ENCODE peak calls at places on chromosomes 13 and 19, in seven cellular contexts. N is activated T-helper 1 cell treated with anti-CD3 and anti-CD28 coated beads, Interleukin-12 subunit alpha, Interleukin-12 subunit beta, Interleukin-2, Interleukin-4 antibody, amounts not matched to agents 30 ng/mL and 10 ng/mL and 1 ng/mL, durations not matched to agents 14 hours and 24 hours and 36 hours; J is stimulated activated CD8-positive, alpha-beta memory T cell treated with anti-CD3 and anti-CD28 coated beads, Interleukin-15, amount 100 ng/mL, for 1 hour; K is Peyer's patch; A is KG1; S is activated naive CD4-positive, alpha-beta T cell; E is activated CD4-positive, alpha-beta T cell treated with anti-CD3 and anti-CD28 coated beads, Interleukin-2, amount 50 U/mL, for 24 hours. L is an unnamed sample.

GRCh38 chr19:48874309-48875135 is 2.3 kb downstream of the PPP1R15A start:
- DNase-seq in E (no peak), A (no peak), N (no peak), K (peak), S (no peak), J (no peak), L (no peak)

GRCh38 chr19:29668746-29669609 is 3.7 kb downstream of the PLEKHF1 start:
- DNase-seq in K (no peak), A (no peak), J (no peak), N (no peak), E (no peak), S (no peak), L (no peak)

GRCh38 chr13:101736551-101736950 is 284.1 kb downstream of the ITGBL1 start:
- DNase-seq in S (no peak), A (no peak), N (no peak), E (no peak), K (no peak), J (no peak), L (no peak)

GRCh38 chr13:105918842-105919741 is 616.4 kb downstream of the EFNB2 start:
- DNase-seq in K (no peak), A (no peak), J (no peak), N (no peak), E (no peak), S (no peak), L (no peak)

GRCh38 chr19:35044317-35045117 is 3.0 kb downstream of the HPN start:
- DNase-seq in K (peak), J (peak), S (no peak), E (peak), A (peak), N (peak), L (peak)

GRCh38 chr13:46206138-46206537 is 5.6 kb upstream of the LRRC63 start:
- DNase-seq in J (no peak), K (no peak), S (no peak), E (no peak), N (no peak), A (no peak), L (no peak)

GRCh38 chr19:16070366-16070990 is 5.8 kb upstream of the TPM4 start:
- DNase-seq in A (peak), E (no peak), S (peak), J (peak), K (peak), N (peak), L (peak)

GRCh38 chr13:71864981-71865857 is 1.8 kb downstream of the DACH1 start:
- DNase-seq in E (no peak), J (no peak), S (no peak), A (no peak), K (no peak), N (no peak), L (no peak)

GRCh38 chr19:29539668-29540067 is 13.9 kb downstream of the VSTM2B start:
- DNase-seq in A (no peak), K (no peak), S (no peak), J (no peak), E (no peak), N (no peak), L (no peak)

GRCh38 chr13:25752957-25753540 is 298.8 kb downstream of the SHISA2 start:
- DNase-seq in A (peak), N (peak), K (no peak), J (no peak), S (no peak), E (no peak), L (no peak)

GRCh38 chr13:86881390-86881789 is 789.8 kb upstream of the SLITRK5 start:
- DNase-seq in K (no peak), N (no peak), E (no peak), S (no peak), J (no peak), A (no peak), L (no peak)

GRCh38 chr19:34841780-34842179 is 68.8 kb upstream of the ZNF599 start:
- DNase-seq in A (no peak), S (no peak), J (no peak), E (no peak), K (no peak), N (no peak), L (no peak)

GRCh38 chr13:44311011-44311481 is 62.6 kb upstream of the SERP2 start:
- DNase-seq in E (no peak), J (no peak), S (no peak), K (no peak), A (no peak), N (no peak), L (no peak)

GRCh38 chr13:95269756-95270155 is 31.5 kb downstream of the ABCC4 start:
- DNase-seq in N (no peak), E (no peak), K (no peak), A (no peak), S (no peak), J (no peak), L (no peak)

GRCh38 chr19:31598730-31599238 is 249.5 kb upstream of the TSHZ3 start:
- DNase-seq in E (no peak), K (no peak), A (no peak), J (no peak), S (no peak), N (no peak), L (no peak)

GRCh38 chr13:113561417-113562084 is 23.0 kb upstream of the TFDP1 start:
- DNase-seq in J (no peak), S (no peak), A (no peak), E (no peak), N (no peak), K (no peak), L (no peak)

GRCh38 chr13:43107780-43108179 is 84.4 kb downstream of the DNAJC15 start:
- DNase-seq in N (no peak), A (no peak), K (no peak), E (no peak), S (no peak), J (no peak), L (no peak)

GRCh38 chr19:53906211-53907192 is 2.6 kb upstream of the CACNG7 start:
- DNase-seq in A (no peak), N (peak), E (peak), K (peak), J (peak), S (peak), L (peak)

GRCh38 chr19:45074744-45075143 is 1.5 kb downstream of the ZNF296 start:
- DNase-seq in S (no peak), N (no peak), J (no peak), K (no peak), A (no peak), E (no peak), L (no peak)

GRCh38 chr19:29129148-29129547 is 83.8 kb downstream of the UQCRFS1 start:
- DNase-seq in E (no peak), J (no peak), K (no peak), N (no peak), A (no peak), S (no peak), L (no peak)

GRCh38 chr19:56080669-56081401 is 40.3 kb downstream of the ZNF787 start:
- DNase-seq in A (peak), K (peak), E (peak), S (peak), J (peak), N (peak), L (peak)

GRCh38 chr19:17944301-17944700 is 11.5 kb downstream of the CCDC124 start:
- DNase-seq in E (no peak), J (no peak), A (no peak), N (no peak), S (no peak), K (no peak), L (no peak)

GRCh38 chr13:86601351-86601750 is 802.1 kb upstream of the SLITRK6 start:
- DNase-seq in J (no peak), S (no peak), E (no peak), A (no peak), N (no peak), K (no peak), L (no peak)

GRCh38 chr13:44719857-44720671 is 143.9 kb upstream of the TSC22D1 start:
- DNase-seq in A (no peak), K (no peak), N (no peak), E (no peak), J (no peak), S (no peak), L (no peak)

GRCh38 chr13:49240017-49240416 is 7.7 kb upstream of the CDADC1 start:
- DNase-seq in J (peak), N (no peak), K (no peak), A (peak), E (no peak), S (no peak), L (peak)

GRCh38 chr19:48794291-48794690 is 16.5 kb downstream of the BCAT2 start:
- DNase-seq in S (no peak), J (no peak), A (no peak), K (no peak), E (no peak), N (no peak), L (no peak)

GRCh38 chr13:76440568-76440967 is 445.6 kb downstream of the KCTD12 start:
- DNase-seq in A (peak), K (no peak), J (no peak), E (no peak), N (no peak), S (no peak), L (no peak)

GRCh38 chr19:32232449-32232848 is 113.0 kb upstream of the ZNF507 start:
- DNase-seq in S (no peak), N (no peak), A (no peak), E (no peak), J (no peak), K (no peak), L (no peak)

GRCh38 chr13:51620165-51620983 is 36.1 kb downstream of the WDFY2 start:
- DNase-seq in J (no peak), A (no peak), K (no peak), S (no peak), N (no peak), E (no peak), L (no peak)

GRCh38 chr13:112767506-112768471 is 78.0 kb downstream of the ATP11A start:
- DNase-seq in K (peak), E (no peak), S (no peak), N (no peak), A (no peak), J (no peak), L (no peak)

GRCh38 chr19:45440873-45441654 is 17.3 kb upstream of the ERCC1 start:
- DNase-seq in S (no peak), K (no peak), N (no peak), A (no peak), E (no peak), J (no peak), L (no peak)

GRCh38 chr13:40787062-40787461 is 2.3 kb upstream of the SLC25A15 start:
- DNase-seq in A (no peak), N (no peak), E (no peak), K (no peak), J (no peak), S (no peak), L (no peak)

GRCh38 chr13:91305652-91306051 is 41.8 kb upstream of the MIR17HG start:
- DNase-seq in N (no peak), A (no peak), S (no peak), E (no peak), J (no peak), K (no peak), L (no peak)

GRCh38 chr13:67643656-67644055 is 413.5 kb upstream of the PCDH9 start:
- DNase-seq in K (no peak), J (no peak), A (no peak), N (no peak), E (no peak), S (no peak), L (no peak)

GRCh38 chr19:4764290-4764660 is 27.3 kb upstream of the FEM1A start:
- DNase-seq in A (no peak), J (no peak), S (no peak), E (no peak), K (no peak), N (no peak), L (no peak)

GRCh38 chr19:1173845-1174809 is at the start of gene SBNO2:
- DNase-seq in A (peak), K (peak), N (peak), E (peak), S (peak), J (peak), L (peak)

GRCh38 chr13:27493981-27494380 is 43.6 kb upstream of the MTIF3 start:
- DNase-seq in J (no peak), K (no peak), A (no peak), N (no peak), E (no peak), S (no peak), L (no peak)

GRCh38 chr19:801030-801860 is 4.0 kb downstream of the PTBP1 start:
- DNase-seq in A (no peak), N (no peak), J (no peak), E (no peak), K (no peak), S (no peak), L (no peak)

GRCh38 chr19:8206147-8207087 is 2.8 kb upstream of the CERS4 start:
- DNase-seq in E (no peak), J (no peak), A (no peak), K (no peak), N (no peak), S (no peak), L (no peak)

GRCh38 chr19:38544569-38545315 is 73.0 kb downstream of the MAP4K1 start:
- DNase-seq in E (no peak), A (peak), K (no peak), J (no peak), N (no peak), S (no peak), L (no peak)